ENCODE peak calls at places on chromosomes 2 and 18, in seven cellular contexts. D is GM23248, V is neural progenitor cell, F is HCT116, Q is PC-3, N is hepatocyte, B is GM23338. X is an unnamed sample.

GRCh38 chr2:44578401-44579135 is 216.8 kb downstream of the CAMKMT start:
- DNase-seq in Q (peak; percentile 66), N (no peak), V (no peak), F (no peak), D (peak; percentile 73), B (no peak), X (peak; percentile 11)

GRCh38 chr2:216142540-216142939 is 33.4 kb downstream of the XRCC5 start:
- DNase-seq in F (no peak), N (no peak), V (no peak), Q (no peak), D (peak; percentile 69), B (no peak), X (no peak)

GRCh38 chr2:158391876-158392275 is 64.7 kb downstream of the CCDC148 start:
- DNase-seq in B (no peak), F (peak; percentile 6), V (no peak), D (peak; percentile 19), Q (peak; percentile 53), N (no peak), X (no peak)

GRCh38 chr2:9770006-9770307 is 73.3 kb upstream of the TAF1B start:
- DNase-seq in V (no peak), Q (no peak), D (no peak), F (no peak), N (no peak), B (no peak), X (no peak)

GRCh38 chr2:190626656-190627055 is 22.2 kb upstream of the NAB1 start:
- DNase-seq in Q (no peak), B (no peak), D (peak; percentile 56), V (no peak), N (no peak), F (no peak), X (no peak)

GRCh38 chr2:123597995-123598394 is 427.1 kb upstream of the CNTNAP5 start:
- DNase-seq in N (no peak), D (no peak), B (no peak), F (no peak), Q (no peak), V (no peak), X (no peak)

GRCh38 chr2:18117592-18117991 is 239.1 kb downstream of the KCNS3 start:
- DNase-seq in D (peak; percentile 67), B (peak; percentile 78), N (peak; percentile 34), F (peak; percentile 13), V (peak; percentile 43), Q (peak; percentile 56), X (peak; percentile 79)

GRCh38 chr2:9071032-9071431 is 67.5 kb upstream of the MBOAT2 start:
- DNase-seq in D (peak; percentile 87), F (peak; percentile 99), Q (peak; percentile 99), V (no peak), B (no peak), N (peak; percentile 81), X (no peak)

GRCh38 chr2:29322011-29322410 is 206.8 kb downstream of the CLIP4 start:
- DNase-seq in Q (peak; percentile 45), V (no peak), N (no peak), F (no peak), D (peak; percentile 75), B (no peak), X (no peak)

GRCh38 chr18:44580159-44580558 is 100.5 kb upstream of the SETBP1 start:
- DNase-seq in V (no peak), F (no peak), D (no peak), B (no peak), N (no peak), Q (no peak), X (no peak)

GRCh38 chr2:25230128-25230527 is 61.7 kb upstream of the POMC start:
- DNase-seq in F (no peak), B (no peak), D (no peak), N (no peak), V (no peak), Q (no peak), X (no peak)

GRCh38 chr2:230068658-230069080 is at the start of gene SLC16A14:
- DNase-seq in V (peak; percentile 52), Q (peak; percentile 84), B (peak; percentile 66), N (peak; percentile 68), D (peak; percentile 6), F (peak; percentile 63), X (peak; percentile 73)

GRCh38 chr2:127874378-127875271 is 11.1 kb downstream of the AMMECR1L start:
- DNase-seq in D (no peak), Q (no peak), F (no peak), B (no peak), V (peak; percentile 68), N (no peak), X (no peak)
- TF ChIP-seq EZH2phosphoT487 in D (no peak), Q (no peak), F (no peak), B (no peak), V (no peak), N (no peak), X (no peak)

GRCh38 chr2:196591004-196591403 is 48.5 kb upstream of the CCDC150 start:
- DNase-seq in Q (no peak), N (no peak), V (no peak), B (no peak), F (no peak), D (no peak), X (no peak)

GRCh38 chr2:196594158-196594557 is 45.4 kb upstream of the CCDC150 start:
- DNase-seq in Q (no peak), B (no peak), V (no peak), F (no peak), D (no peak), N (no peak), X (no peak)

GRCh38 chr2:196591621-196592022 is 47.9 kb upstream of the CCDC150 start:
- DNase-seq in D (no peak), N (no peak), Q (no peak), F (no peak), V (no peak), B (no peak), X (no peak)

GRCh38 chr2:196592912-196593881 is 46.3 kb upstream of the CCDC150 start:
- DNase-seq in F (no peak), B (peak; percentile 76), D (peak; percentile 82), Q (peak; percentile 25), V (peak; percentile 88), N (peak; percentile 80), X (peak; percentile 66)

DNA sequence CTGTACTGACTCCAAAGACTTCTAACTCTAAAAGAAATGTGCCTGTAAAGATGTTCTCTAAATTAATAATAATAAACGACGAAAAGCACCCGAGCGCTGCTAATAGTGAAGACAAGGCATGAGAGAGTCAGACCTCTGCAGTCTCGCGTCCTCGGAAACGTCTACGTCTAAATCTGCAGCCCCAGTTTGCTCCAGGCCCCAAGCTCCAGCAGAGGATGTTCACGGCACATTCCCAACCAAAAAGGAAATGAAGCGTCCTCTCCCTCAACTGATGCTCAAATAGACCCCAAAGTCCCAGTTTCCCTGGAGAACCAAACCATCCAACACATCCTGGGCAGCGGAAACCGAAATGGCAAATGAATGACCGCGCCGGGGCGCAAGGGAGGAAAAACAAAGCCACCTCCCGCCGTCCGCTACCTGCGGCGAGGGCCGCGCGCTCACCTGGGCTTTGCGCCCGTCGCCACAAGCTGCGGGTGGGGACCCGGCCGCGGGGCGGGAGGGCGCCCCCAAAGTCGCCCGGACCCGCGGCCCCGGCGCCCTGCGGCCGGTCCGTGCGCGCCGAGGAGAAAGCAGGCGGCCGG is 47.1 kb upstream of the CCDC150 start:
- DNase-seq in Q (peak; percentile 38), D (peak; percentile 76), F (no peak), V (no peak), N (no peak), B (peak; percentile 76), X (no peak)
- TF ChIP-seq EZH2 in Q (no peak), D (no peak), F (no peak), V (no peak), N (no peak), B (no peak), X (no peak)

GRCh38 chr2:3287896-3288295 is 89.7 kb downstream of the EIPR1 start:
- DNase-seq in D (no peak), Q (no peak), V (no peak), B (no peak), N (no peak), F (no peak), X (no peak)
- TF ChIP-seq EZH2phosphoT487 in D (no peak), Q (no peak), V (no peak), B (no peak), N (no peak), F (no peak), X (no peak)

GRCh38 chr2:176097820-176098365 is 1.7 kb upstream of the HOXD12 start:
- DNase-seq in Q (no peak), F (no peak), B (no peak), V (no peak), D (no peak), N (no peak), X (no peak)
- TF ChIP-seq EZH2 in Q (no peak), F (no peak), B (peak; percentile 95), V (peak; percentile 81), D (no peak), N (peak; percentile 16), X (no peak)

GRCh38 chr2:15782769-15783294 is 157.5 kb upstream of the MYCN start:
- DNase-seq in N (no peak), Q (no peak), V (no peak), D (no peak), B (no peak), F (no peak), X (no peak)
- TF ChIP-seq EZH2phosphoT487 in N (no peak), Q (no peak), V (no peak), D (no peak), B (no peak), F (no peak), X (no peak)

GRCh38 chr2:70903171-70903570 is 32.5 kb upstream of the ATP6V1B1 start:
- DNase-seq in B (no peak), Q (no peak), D (no peak), N (no peak), F (no peak), V (no peak), X (no peak)

GRCh38 chr2:70903641-70904340 is 31.9 kb upstream of the ATP6V1B1 start:
- DNase-seq in D (no peak), F (no peak), Q (no peak), V (peak; percentile 62), N (no peak), B (peak; percentile 65), X (no peak)

GRCh38 chr2:70905443-70905842 is 30.3 kb upstream of the ATP6V1B1 start:
- DNase-seq in D (no peak), B (no peak), N (no peak), Q (no peak), V (no peak), F (no peak), X (no peak)

GRCh38 chr2:70906022-70906421 is 29.7 kb upstream of the ATP6V1B1 start:
- DNase-seq in N (no peak), F (no peak), B (no peak), Q (no peak), D (no peak), V (no peak), X (no peak)

GRCh38 chr2:70904371-70905216 is 31.1 kb upstream of the ATP6V1B1 start:
- DNase-seq in N (no peak), F (no peak), Q (no peak), V (peak; percentile 81), D (no peak), B (peak; percentile 70), X (no peak)
- TF ChIP-seq EZH2 in N (peak; percentile 69), F (no peak), Q (no peak), V (peak; percentile 84), D (no peak), B (peak; percentile 83), X (no peak)

GRCh38 chr2:168884990-168885389 is 5.2 kb downstream of the SPC25 start:
- DNase-seq in Q (peak; percentile 71), F (no peak), D (peak; percentile 59), V (no peak), N (no peak), B (no peak), X (no peak)
- TF ChIP-seq EZH2phosphoT487 in Q (no peak), F (no peak), D (no peak), V (no peak), N (no peak), B (no peak), X (no peak)